ENCODE peak calls at places on chromosomes 5 and 9, in four cellular contexts. J, R, W and N are unnamed samples.
A peak's percentile ranks its signal among the peaks of the same experiment; 100 is the strongest.

GRCh38 chr5:150142800-150143724 is 12.6 kb downstream of the PDGFRB start:
- DNase-seq in J (peak; percentile 87), W (peak; percentile 94), R (peak; percentile 81), N (peak; percentile 88)

GRCh38 chr9:110996436-110997224 is 41.6 kb downstream of the LPAR1 start:
- DNase-seq in W (peak; percentile 88), J (no peak), R (peak; percentile 32), N (peak; percentile 82)

GRCh38 chr5:15535938-15536337 is 36.0 kb downstream of the FBXL7 start:
- DNase-seq in W (no peak), R (no peak), J (no peak), N (no peak)

GRCh38 chr9:83166369-83166768 is 103.4 kb upstream of the RASEF start:
- DNase-seq in W (no peak), R (peak; percentile 5), J (no peak), N (no peak)

GRCh38 chr5:122915717-122916399 is 70.4 kb downstream of the SNX24 start:
- DNase-seq in R (peak; percentile 19), W (peak; percentile 22), J (no peak), N (no peak)

GRCh38 chr9:124799274-124800006 is 22.5 kb downstream of the OLFML2A start:
- DNase-seq in J (no peak), W (no peak), R (no peak), N (no peak)

GRCh38 chr9:137083418-137084004 is 3.3 kb upstream of the MAN1B1 start:
- DNase-seq in R (peak; percentile 89), W (peak; percentile 93), J (peak; percentile 73), N (peak; percentile 77)

GRCh38 chr9:106051573-106051972 is 357.2 kb downstream of the TMEM38B start:
- DNase-seq in R (no peak), W (no peak), J (no peak), N (no peak)

GRCh38 chr5:58019614-58020013 is 440.3 kb downstream of the PLK2 start:
- DNase-seq in R (no peak), W (peak; percentile 45), J (peak; percentile 80), N (no peak)

GRCh38 chr9:81694541-81694940 is 5.2 kb upstream of the TLE1 start:
- DNase-seq in J (no peak), W (no peak), R (no peak), N (no peak)

GRCh38 chr9:111661150-111661801 is at the start of gene GNG10:
- DNase-seq in R (peak; percentile 93), W (peak; percentile 50), J (peak; percentile 81), N (no peak)

GRCh38 chr5:146165469-146165868 is 17.0 kb downstream of the LARS1 start:
- DNase-seq in J (no peak), R (no peak), W (no peak), N (no peak)

GRCh38 chr9:214488-215448 is at the start of gene DOCK8:
- DNase-seq in W (peak; percentile 38), J (peak; percentile 85), R (peak; percentile 28), N (peak; percentile 1)

GRCh38 chr9:93724852-93725251 is 148.5 kb downstream of the PHF2 start:
- DNase-seq in W (no peak), R (no peak), J (no peak), N (no peak)

GRCh38 chr9:107282268-107282667 is 811 bp upstream of the RAD23B start:
- DNase-seq in J (no peak), R (no peak), W (no peak), N (no peak)

GRCh38 chr5:177468329-177469058 is 4.9 kb downstream of the DBN1 start:
- DNase-seq in R (peak; percentile 81), W (no peak), J (peak; percentile 78), N (no peak)

GRCh38 chr5:176770431-176770830 is 39.9 kb upstream of the UNC5A start:
- DNase-seq in W (no peak), R (no peak), J (no peak), N (no peak)

GRCh38 chr5:72137826-72138409 is 30.6 kb downstream of the MAP1B start:
- DNase-seq in J (no peak), W (no peak), R (no peak), N (no peak)

GRCh38 chr5:172748341-172748843 is 22.6 kb downstream of the DUSP1 start:
- DNase-seq in R (no peak), J (peak; percentile 93), W (peak; percentile 90), N (no peak)

GRCh38 chr5:56289602-56289987 is 56.5 kb upstream of the ANKRD55 start:
- DNase-seq in R (no peak), W (no peak), J (no peak), N (no peak)

GRCh38 chr9:128927731-128928411 is 7.1 kb downstream of the PHYHD1 start:
- DNase-seq in J (no peak), W (peak; percentile 64), R (peak; percentile 65), N (no peak)

GRCh38 chr5:125142439-125142838 is 396.0 kb upstream of the ZNF608 start:
- DNase-seq in R (no peak), J (no peak), W (peak; percentile 29), N (no peak)

GRCh38 chr9:130672933-130673615 is 8.7 kb downstream of the PRDM12 start:
- DNase-seq in R (no peak), W (no peak), J (no peak), N (no peak)

GRCh38 chr5:141637693-141638419 is 1.1 kb downstream of the RELL2 start:
- DNase-seq in W (peak; percentile 57), R (peak; percentile 68), J (peak; percentile 74), N (no peak)

GRCh38 chr9:374726-375125 is 160.1 kb downstream of the DOCK8 start:
- DNase-seq in R (no peak), W (no peak), J (no peak), N (no peak)

GRCh38 chr5:84480873-84481637 is 96.4 kb upstream of the EDIL3 start:
- DNase-seq in W (peak; percentile 28), J (no peak), R (no peak), N (no peak)

GRCh38 chr5:9549941-9550340 is 4.1 kb upstream of the SEMA5A start:
- DNase-seq in R (no peak), J (no peak), W (no peak), N (no peak)

GRCh38 chr9:115170674-115171073 is 52.7 kb upstream of the TNC start:
- DNase-seq in W (peak; percentile 40), R (no peak), J (no peak), N (no peak)

GRCh38 chr9:69465473-69465872 is 140.5 kb downstream of the ENTREP1 start:
- DNase-seq in W (no peak), J (peak; percentile 52), R (no peak), N (no peak)

GRCh38 chr5:134547579-134547978 is 22.1 kb downstream of the JADE2 start:
- DNase-seq in R (peak; percentile 88), W (peak; percentile 88), J (no peak), N (no peak)

GRCh38 chr9:98807070-98807810 is at the start of gene GALNT12:
- DNase-seq in J (peak; percentile 51), W (no peak), R (peak; percentile 57), N (no peak)

GRCh38 chr5:181044662-181045305 is 4.7 kb downstream of the BTNL9 start:
- DNase-seq in R (no peak), J (peak; percentile 79), W (no peak), N (no peak)

GRCh38 chr9:111566234-111566633 is 33.2 kb downstream of the PTGR1 start:
- DNase-seq in J (no peak), W (peak; percentile 58), R (no peak), N (no peak)

GRCh38 chr9:71191708-71192107 is 70.3 kb upstream of the TRPM3 start:
- DNase-seq in W (no peak), J (no peak), R (no peak), N (no peak)

GRCh38 chr9:1619915-1620705 is 395.0 kb upstream of the SMARCA2 start:
- DNase-seq in W (peak; percentile 7), J (no peak), R (no peak), N (no peak)